ENCODE peak calls at places on chromosomes 4 and X, in seven cellular contexts. One of them, this sample, is unnamed.

GRCh38 chrX:38699116-38699515 is 102.1 kb upstream of the MID1IP1 start:
- DNase-seq in epithelial cell of esophagus: no peak
- DNase-seq in heart left ventricle: no peak
- DNase-seq in ovary: no peak
- DNase-seq in A549: no peak
- DNase-seq in retinal pigment epithelial cell: no peak
- DNase-seq in uterus: no peak
- DNase-seq in this sample: no peak

GRCh38 chr4:78543424-78544238 is 7.9 kb upstream of the ANXA3 start:
- DNase-seq in A549: no peak
- DNase-seq in ovary: no peak
- DNase-seq in retinal pigment epithelial cell: peak; percentile 39
- DNase-seq in uterus: no peak
- DNase-seq in epithelial cell of esophagus: no peak
- DNase-seq in heart left ventricle: no peak
- DNase-seq in this sample: no peak

GRCh38 chrX:68936186-68936585 is 107.4 kb downstream of the EFNB1 start:
- DNase-seq in uterus: no peak
- DNase-seq in epithelial cell of esophagus: no peak
- DNase-seq in retinal pigment epithelial cell: no peak
- DNase-seq in A549: no peak
- DNase-seq in ovary: no peak
- DNase-seq in heart left ventricle: no peak
- DNase-seq in this sample: no peak

GRCh38 chrX:149541521-149542047 is 772 bp downstream of the EOLA1 start:
- DNase-seq in uterus: no peak
- DNase-seq in heart left ventricle: no peak
- DNase-seq in A549: no peak
- DNase-seq in epithelial cell of esophagus: no peak
- DNase-seq in ovary: no peak
- DNase-seq in retinal pigment epithelial cell: no peak
- DNase-seq in this sample: no peak

GRCh38 chrX:47215291-47215900 is 3.1 kb upstream of the CDK16 start:
- DNase-seq in uterus: no peak
- DNase-seq in ovary: no peak
- DNase-seq in retinal pigment epithelial cell: no peak
- DNase-seq in epithelial cell of esophagus: no peak
- DNase-seq in heart left ventricle: no peak
- DNase-seq in A549: no peak
- DNase-seq in this sample: no peak

GRCh38 chr4:149292422-149293055 is 523.1 kb downstream of the IQCM start:
- DNase-seq in epithelial cell of esophagus: no peak
- DNase-seq in ovary: no peak
- DNase-seq in retinal pigment epithelial cell: no peak
- DNase-seq in uterus: no peak
- DNase-seq in heart left ventricle: peak; percentile 55
- DNase-seq in A549: no peak
- DNase-seq in this sample: no peak

GRCh38 chr4:80179637-80180161 is 17.6 kb upstream of the PRDM8 start:
- DNase-seq in retinal pigment epithelial cell: no peak
- DNase-seq in A549: no peak
- DNase-seq in heart left ventricle: no peak
- DNase-seq in ovary: no peak
- DNase-seq in epithelial cell of esophagus: no peak
- DNase-seq in uterus: no peak
- DNase-seq in this sample: no peak

GRCh38 chr4:1342003-1342402 is 5.0 kb upstream of the UVSSA start:
- DNase-seq in uterus: no peak
- DNase-seq in retinal pigment epithelial cell: no peak
- DNase-seq in heart left ventricle: no peak
- DNase-seq in epithelial cell of esophagus: no peak
- DNase-seq in ovary: no peak
- DNase-seq in A549: no peak
- DNase-seq in this sample: no peak

GRCh38 chrX:42678133-42678532 is 99.8 kb downstream of the PPP1R2C start:
- DNase-seq in heart left ventricle: no peak
- DNase-seq in epithelial cell of esophagus: peak; percentile 16
- DNase-seq in ovary: no peak
- DNase-seq in retinal pigment epithelial cell: no peak
- DNase-seq in A549: peak; percentile 1
- DNase-seq in uterus: no peak
- DNase-seq in this sample: no peak

GRCh38 chrX:136168929-136169735 is 21.8 kb downstream of the FHL1 start:
- DNase-seq in A549: no peak
- DNase-seq in ovary: peak; percentile 29
- DNase-seq in uterus: peak; percentile 66
- DNase-seq in epithelial cell of esophagus: peak; percentile 50
- DNase-seq in heart left ventricle: peak; percentile 75
- DNase-seq in retinal pigment epithelial cell: peak; percentile 74
- DNase-seq in this sample: peak; percentile 63

GRCh38 chr4:16893141-16893571 is 5.3 kb downstream of the LDB2 start:
- DNase-seq in retinal pigment epithelial cell: no peak
- DNase-seq in epithelial cell of esophagus: no peak
- DNase-seq in A549: no peak
- DNase-seq in heart left ventricle: no peak
- DNase-seq in uterus: no peak
- DNase-seq in ovary: no peak
- DNase-seq in this sample: no peak

GRCh38 chrX:40360557-40360956 is 220.2 kb upstream of the ATP6AP2 start:
- DNase-seq in epithelial cell of esophagus: no peak
- DNase-seq in retinal pigment epithelial cell: no peak
- DNase-seq in ovary: no peak
- DNase-seq in uterus: no peak
- DNase-seq in A549: no peak
- DNase-seq in heart left ventricle: no peak
- DNase-seq in this sample: no peak

GRCh38 chr4:150573534-150573933 is 8.4 kb upstream of the MAB21L2 start:
- DNase-seq in A549: no peak
- DNase-seq in ovary: no peak
- DNase-seq in uterus: no peak
- DNase-seq in retinal pigment epithelial cell: no peak
- DNase-seq in epithelial cell of esophagus: peak; percentile 8
- DNase-seq in heart left ventricle: no peak
- DNase-seq in this sample: no peak

GRCh38 chr4:15882675-15883086 is 55.9 kb downstream of the FGFBP1 start:
- DNase-seq in epithelial cell of esophagus: peak; percentile 90
- DNase-seq in uterus: peak; percentile 44
- DNase-seq in retinal pigment epithelial cell: peak; percentile 49
- DNase-seq in A549: peak; percentile 87
- DNase-seq in heart left ventricle: peak; percentile 44
- DNase-seq in ovary: peak; percentile 29
- DNase-seq in this sample: peak; percentile 27

GRCh38 chr4:95362906-95363578 is 185.7 kb downstream of the UNC5C start:
- DNase-seq in heart left ventricle: no peak
- DNase-seq in retinal pigment epithelial cell: no peak
- DNase-seq in uterus: peak; percentile 32
- DNase-seq in A549: peak; percentile 18
- DNase-seq in epithelial cell of esophagus: peak; percentile 4
- DNase-seq in ovary: peak; percentile 38
- DNase-seq in this sample: no peak

GRCh38 chr4:78656968-78657445 is 105.4 kb downstream of the ANXA3 start:
- DNase-seq in retinal pigment epithelial cell: no peak
- DNase-seq in ovary: no peak
- DNase-seq in heart left ventricle: no peak
- DNase-seq in epithelial cell of esophagus: no peak
- DNase-seq in A549: no peak
- DNase-seq in uterus: no peak
- DNase-seq in this sample: no peak

GRCh38 chr4:153113061-153113837 is 91.0 kb upstream of the TRIM2 start:
- DNase-seq in uterus: no peak
- DNase-seq in heart left ventricle: no peak
- DNase-seq in epithelial cell of esophagus: no peak
- DNase-seq in A549: no peak
- DNase-seq in retinal pigment epithelial cell: no peak
- DNase-seq in ovary: no peak
- DNase-seq in this sample: no peak

GRCh38 chr4:105923507-105924238 is 28.4 kb downstream of the NPNT start:
- DNase-seq in epithelial cell of esophagus: peak; percentile 53
- DNase-seq in retinal pigment epithelial cell: no peak
- DNase-seq in uterus: peak; percentile 14
- DNase-seq in heart left ventricle: no peak
- DNase-seq in A549: no peak
- DNase-seq in ovary: no peak
- DNase-seq in this sample: peak; percentile 64

GRCh38 chr4:10066704-10067651 is 45.7 kb upstream of the SLC2A9 start:
- DNase-seq in epithelial cell of esophagus: no peak
- DNase-seq in retinal pigment epithelial cell: no peak
- DNase-seq in uterus: no peak
- DNase-seq in ovary: no peak
- DNase-seq in A549: no peak
- DNase-seq in heart left ventricle: no peak
- DNase-seq in this sample: no peak

GRCh38 chr4:122990891-122991290 is 68.5 kb upstream of the NUDT6 start:
- DNase-seq in heart left ventricle: no peak
- DNase-seq in A549: no peak
- DNase-seq in epithelial cell of esophagus: no peak
- DNase-seq in ovary: no peak
- DNase-seq in uterus: no peak
- DNase-seq in retinal pigment epithelial cell: no peak
- DNase-seq in this sample: no peak

GRCh38 chrX:56766554-56767412 is 37.7 kb downstream of the NBDY start:
- DNase-seq in heart left ventricle: no peak
- DNase-seq in ovary: no peak
- DNase-seq in uterus: no peak
- DNase-seq in epithelial cell of esophagus: no peak
- DNase-seq in retinal pigment epithelial cell: no peak
- DNase-seq in A549: no peak
- DNase-seq in this sample: no peak

GRCh38 chr4:29278580-29278979 is 1441.6 kb upstream of the PCDH7 start:
- DNase-seq in uterus: no peak
- DNase-seq in ovary: no peak
- DNase-seq in epithelial cell of esophagus: peak; percentile 4
- DNase-seq in A549: no peak
- DNase-seq in heart left ventricle: no peak
- DNase-seq in retinal pigment epithelial cell: peak; percentile 23
- DNase-seq in this sample: no peak

GRCh38 chr4:137203601-137204000 is 328.7 kb downstream of the PCDH18 start:
- DNase-seq in uterus: no peak
- DNase-seq in A549: no peak
- DNase-seq in epithelial cell of esophagus: no peak
- DNase-seq in retinal pigment epithelial cell: no peak
- DNase-seq in ovary: no peak
- DNase-seq in heart left ventricle: no peak
- DNase-seq in this sample: no peak

GRCh38 chrX:76253432-76253831 is 80.6 kb downstream of the PBDC1 start:
- DNase-seq in ovary: no peak
- DNase-seq in retinal pigment epithelial cell: no peak
- DNase-seq in A549: peak; percentile 53
- DNase-seq in heart left ventricle: peak; percentile 24
- DNase-seq in uterus: peak; percentile 20
- DNase-seq in epithelial cell of esophagus: peak; percentile 51
- DNase-seq in this sample: no peak

DNA sequence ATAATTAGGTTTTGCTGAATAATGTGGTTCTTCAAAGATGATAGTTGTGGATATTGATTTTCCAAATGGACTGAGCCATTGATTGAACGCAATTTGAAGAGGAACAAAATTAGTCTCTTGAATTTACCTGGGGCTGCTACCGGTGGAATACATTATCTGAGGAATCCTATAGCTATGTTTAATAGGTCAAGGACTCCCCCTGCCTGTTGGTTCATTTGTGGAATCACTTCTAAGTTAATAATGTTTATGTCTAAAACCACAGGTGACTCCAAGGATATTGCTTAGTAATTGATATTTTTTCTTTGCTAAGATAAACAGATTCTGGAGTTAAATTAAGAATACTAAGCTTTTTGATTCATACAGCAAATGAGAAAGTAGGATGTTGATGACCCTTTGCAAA is 576.0 kb upstream of the PABPC4L start:
- DNase-seq in epithelial cell of esophagus: peak; percentile 46
- DNase-seq in A549: peak; percentile 3
- DNase-seq in heart left ventricle: no peak
- DNase-seq in uterus: no peak
- DNase-seq in retinal pigment epithelial cell: no peak
- DNase-seq in ovary: no peak
- DNase-seq in this sample: no peak
- TF ChIP-seq CTCF in epithelial cell of esophagus: peak; percentile 46
- TF ChIP-seq CTCF in A549: peak; percentile 6
- TF ChIP-seq CTCF in heart left ventricle: no peak
- TF ChIP-seq CTCF in uterus: no peak
- TF ChIP-seq CTCF in retinal pigment epithelial cell: peak; percentile 37
- TF ChIP-seq CTCF in ovary: no peak
- TF ChIP-seq CTCF in this sample: no peak

DNA sequence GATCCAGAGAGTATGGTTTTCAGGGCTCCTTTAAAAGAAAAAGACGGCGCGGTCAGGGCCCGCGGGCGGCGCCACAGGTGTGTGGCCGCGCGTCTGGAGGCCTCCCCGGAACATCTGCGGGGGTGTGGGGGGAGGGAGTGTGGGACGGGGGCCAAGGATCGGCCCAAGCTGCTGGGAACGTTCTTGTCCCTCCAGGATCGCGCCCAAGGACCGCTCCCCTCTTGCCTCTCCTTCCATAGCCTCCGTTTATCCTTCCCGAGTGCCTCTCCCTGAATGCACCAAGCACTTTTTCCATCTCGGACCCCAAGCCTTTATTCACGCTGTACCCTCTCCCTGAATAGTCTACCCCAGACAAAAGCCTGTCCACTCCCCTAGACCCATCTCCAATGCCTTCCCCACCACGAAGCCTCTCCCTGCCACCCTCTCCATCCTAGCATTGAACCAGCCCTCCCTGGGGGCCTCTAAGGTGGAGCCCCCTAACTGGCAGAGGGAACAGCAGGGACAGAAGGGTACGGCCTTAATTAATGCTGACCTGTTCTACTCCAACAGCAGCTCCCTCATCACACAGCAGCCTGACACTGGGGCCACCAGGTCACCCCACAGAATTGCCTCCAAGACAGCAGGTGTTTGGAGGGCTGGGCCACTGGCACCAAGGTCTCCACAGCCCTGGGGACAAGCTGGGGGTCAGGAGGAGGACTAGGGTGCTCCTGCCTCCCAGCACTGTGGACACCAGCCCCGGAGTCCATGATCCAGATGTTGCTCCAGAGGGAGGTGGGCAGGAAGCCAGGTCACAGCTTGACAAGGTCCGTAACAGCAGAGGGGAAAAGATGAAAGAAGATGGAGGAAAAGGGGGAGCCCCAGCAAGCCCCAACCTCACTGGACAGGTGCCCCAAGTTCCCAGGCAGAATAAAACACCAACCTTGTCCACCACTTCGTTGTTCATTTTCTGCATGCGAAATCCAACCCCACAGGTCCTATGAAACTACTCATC is 3.9 kb downstream of the CRMP1 start:
- DNase-seq in uterus: no peak
- DNase-seq in retinal pigment epithelial cell: no peak
- DNase-seq in epithelial cell of esophagus: no peak
- DNase-seq in A549: no peak
- DNase-seq in ovary: peak; percentile 30
- DNase-seq in heart left ventricle: no peak
- DNase-seq in this sample: no peak
- H3K4me3 ChIP-seq in uterus: peak overlapping the region; percentile 45
- H3K4me3 ChIP-seq in retinal pigment epithelial cell: no peak overlapping the region
- H3K4me3 ChIP-seq in epithelial cell of esophagus: no peak overlapping the region
- H3K4me3 ChIP-seq in A549: peak overlapping the region; percentile 49
- H3K4me3 ChIP-seq in ovary: peak overlapping the region; percentile 50
- H3K4me3 ChIP-seq in heart left ventricle: peak overlapping the region; percentile 48
- H3K4me3 ChIP-seq in this sample: peak overlapping the region; percentile 48

GRCh38 chr4:44256414-44256813 is 192.2 kb downstream of the KCTD8 start:
- DNase-seq in ovary: no peak
- DNase-seq in heart left ventricle: no peak
- DNase-seq in epithelial cell of esophagus: no peak
- DNase-seq in retinal pigment epithelial cell: peak; percentile 8
- DNase-seq in uterus: no peak
- DNase-seq in A549: peak; percentile 0
- DNase-seq in this sample: no peak
- TF ChIP-seq CTCF in ovary: no peak
- TF ChIP-seq CTCF in heart left ventricle: no peak
- TF ChIP-seq CTCF in epithelial cell of esophagus: no peak
- TF ChIP-seq CTCF in retinal pigment epithelial cell: peak; percentile 18
- TF ChIP-seq CTCF in uterus: no peak
- TF ChIP-seq CTCF in A549: no peak
- TF ChIP-seq CTCF in this sample: no peak

GRCh38 chr4:36242629-36243354 is 1.5 kb downstream of the ARAP2 start:
- DNase-seq in uterus: no peak
- DNase-seq in ovary: no peak
- DNase-seq in A549: no peak
- DNase-seq in retinal pigment epithelial cell: no peak
- DNase-seq in epithelial cell of esophagus: peak; percentile 26
- DNase-seq in heart left ventricle: no peak
- DNase-seq in this sample: no peak
- H3K4me3 ChIP-seq in uterus: peak overlapping the region; percentile 74
- H3K4me3 ChIP-seq in ovary: peak overlapping the region; percentile 41
- H3K4me3 ChIP-seq in A549: no peak overlapping the region
- H3K4me3 ChIP-seq in retinal pigment epithelial cell: peak overlapping the region; percentile 93
- H3K4me3 ChIP-seq in epithelial cell of esophagus: peak overlapping the region; percentile 71
- H3K4me3 ChIP-seq in heart left ventricle: peak overlapping the region; percentile 53
- H3K4me3 ChIP-seq in this sample: no peak overlapping the region

This sample was measured in tibial artery.